ENCODE peak calls at places on chromosomes 13 and 19, in eight cellular contexts. O is NCI-H2081, Q is SW480, A is naive B cell, C is stomach, R is C1 segment of cervical spinal cord, K is heart right ventricle, V is GDM1. Z is an unnamed sample.

GRCh38 chr19:4013886-4014540 is 6.5 kb downstream of the PIAS4 start:
- DNase-seq in V (no peak), K (no peak), R (no peak), A (no peak), C (no peak), Q (no peak), O (no peak), Z (no peak)

GRCh38 chr19:57583104-57583520 is 833 bp upstream of the ZIK1 start:
- DNase-seq in C (no peak), Q (no peak), A (no peak), R (no peak), V (no peak), K (peak; percentile 9), O (no peak), Z (no peak)

GRCh38 chr13:56015919-56016318 is 1124.8 kb upstream of the PRR20A start:
- DNase-seq in C (no peak), V (no peak), Q (no peak), R (no peak), A (no peak), K (no peak), O (no peak), Z (no peak)

GRCh38 chr13:110772091-110772984 is 58.8 kb downstream of the ING1 start:
- DNase-seq in O (no peak), A (no peak), Q (no peak), C (no peak), K (no peak), V (no peak), R (no peak), Z (no peak)

GRCh38 chr19:40600086-40600917 is 867 bp upstream of the LTBP4 start:
- DNase-seq in V (no peak), C (no peak), O (no peak), A (no peak), Q (no peak), R (peak; percentile 11), K (peak; percentile 71), Z (no peak)

GRCh38 chr13:101487046-101487830 is 34.8 kb downstream of the ITGBL1 start:
- DNase-seq in A (no peak), C (no peak), O (peak; percentile 86), K (no peak), R (no peak), Q (no peak), V (no peak), Z (no peak)

GRCh38 chr19:46017095-46017429 is 5.8 kb downstream of the PGLYRP1 start:
- DNase-seq in R (no peak), O (no peak), Q (no peak), K (no peak), A (no peak), V (no peak), C (no peak), Z (no peak)

GRCh38 chr13:38421590-38422560 is 72.2 kb downstream of the UFM1 start:
- DNase-seq in Q (no peak), A (no peak), R (no peak), C (no peak), V (no peak), O (no peak), K (no peak), Z (no peak)

GRCh38 chr19:2495130-2495641 is 19.3 kb downstream of the GADD45B start:
- DNase-seq in K (peak; percentile 83), Q (peak; percentile 76), C (peak; percentile 96), O (peak; percentile 41), V (no peak), R (peak; percentile 32), A (no peak), Z (no peak)

GRCh38 chr13:31767175-31767900 is 28.0 kb downstream of the RXFP2 start:
- DNase-seq in C (no peak), R (no peak), A (no peak), K (no peak), V (no peak), O (no peak), Q (peak; percentile 8), Z (no peak)

GRCh38 chr13:50125306-50125555 is 110.0 kb downstream of the KCNRG start:
- DNase-seq in R (no peak), Q (no peak), O (no peak), A (no peak), C (no peak), V (no peak), K (no peak), Z (no peak)

GRCh38 chr19:8107301-8107903 is 42.0 kb downstream of the FBN3 start:
- DNase-seq in Q (no peak), V (no peak), R (no peak), K (no peak), C (no peak), A (no peak), O (no peak), Z (no peak)

GRCh38 chr19:32220951-32221350 is 124.5 kb upstream of the ZNF507 start:
- DNase-seq in A (no peak), K (no peak), O (no peak), V (no peak), R (no peak), Q (no peak), C (no peak), Z (no peak)

GRCh38 chr19:4911786-4912672 is 2.7 kb downstream of the UHRF1 start:
- DNase-seq in A (peak; percentile 65), K (peak; percentile 26), R (peak; percentile 48), V (no peak), C (peak; percentile 52), Q (peak; percentile 50), O (peak; percentile 73), Z (no peak)

GRCh38 chr13:67106502-67107057 is 123.6 kb downstream of the PCDH9 start:
- DNase-seq in C (no peak), K (no peak), Q (no peak), A (no peak), O (no peak), R (no peak), V (no peak), Z (no peak)

GRCh38 chr13:101751488-101751887 is 299.0 kb downstream of the ITGBL1 start:
- DNase-seq in R (no peak), O (peak; percentile 88), V (no peak), K (no peak), C (no peak), Q (peak; percentile 7), A (no peak), Z (no peak)

GRCh38 chr13:23510979-23511735 is 59.1 kb upstream of the TNFRSF19 start:
- DNase-seq in C (no peak), A (peak; percentile 3), V (no peak), O (no peak), Q (peak; percentile 75), R (no peak), K (no peak), Z (no peak)

GRCh38 chr13:41513600-41513999 is 56.2 kb downstream of the RGCC start:
- DNase-seq in R (no peak), V (no peak), Q (no peak), O (no peak), K (no peak), A (no peak), C (no peak), Z (no peak)

GRCh38 chr13:113403255-113404104 is 39.5 kb upstream of the GRTP1 start:
- DNase-seq in Q (no peak), C (no peak), A (no peak), R (no peak), V (no peak), K (no peak), O (no peak), Z (no peak)

GRCh38 chr19:4518345-4519171 is at the start of gene PLIN4:
- DNase-seq in C (peak; percentile 89), O (no peak), A (no peak), K (peak; percentile 85), Q (no peak), R (peak; percentile 21), V (no peak), Z (no peak)

GRCh38 chr13:25109341-25109740 is 13.4 kb downstream of the PABPC3 start:
- DNase-seq in V (no peak), Q (no peak), O (no peak), A (no peak), C (no peak), K (no peak), R (no peak), Z (no peak)

GRCh38 chr13:33784738-33785137 is 33.2 kb upstream of the RFC3 start:
- DNase-seq in Q (no peak), O (no peak), R (no peak), K (no peak), A (no peak), C (no peak), V (no peak), Z (no peak)

GRCh38 chr19:58317481-58318072 is 9.2 kb upstream of the ZSCAN22 start:
- DNase-seq in A (no peak), O (no peak), K (no peak), R (no peak), Q (no peak), V (no peak), C (no peak), Z (no peak)

GRCh38 chr19:9936151-9937000 is at the start of gene OLFM2:
- DNase-seq in Q (no peak), A (no peak), C (no peak), O (no peak), R (peak; percentile 1), V (no peak), K (peak; percentile 42), Z (no peak)

GRCh38 chr19:3603121-3603841 is 3.4 kb downstream of the TBXA2R start:
- DNase-seq in A (no peak), C (no peak), O (no peak), V (no peak), K (no peak), Q (no peak), R (no peak), Z (no peak)

GRCh38 chr19:1417145-1417544 is 9.8 kb downstream of the DAZAP1 start:
- DNase-seq in V (no peak), Q (no peak), R (no peak), A (no peak), C (no peak), O (no peak), K (no peak), Z (no peak)

GRCh38 chr19:50203281-50204080 is at the start of gene MYH14:
- DNase-seq in R (peak; percentile 95), Q (peak; percentile 98), A (no peak), O (peak; percentile 34), V (no peak), C (peak; percentile 96), K (peak; percentile 85), Z (peak; percentile 66)

GRCh38 chr13:33466262-33466661 is 180.7 kb upstream of the STARD13 start:
- DNase-seq in K (no peak), V (no peak), R (no peak), A (no peak), C (no peak), O (no peak), Q (no peak), Z (no peak)

GRCh38 chr13:80783926-80784325 is 443.0 kb upstream of the SPRY2 start:
- DNase-seq in K (no peak), A (no peak), O (no peak), V (no peak), C (no peak), R (peak; percentile 2), Q (no peak), Z (no peak)

GRCh38 chr19:49932041-49932451 is 2.7 kb upstream of the NUP62 start:
- DNase-seq in A (no peak), R (no peak), V (no peak), K (no peak), Q (no peak), C (no peak), O (no peak), Z (no peak)

GRCh38 chr13:36297259-36297599 is 385 bp downstream of the CCDC169 start:
- DNase-seq in V (no peak), Q (no peak), C (no peak), O (peak; percentile 41), R (no peak), K (no peak), A (no peak), Z (no peak)

GRCh38 chr19:57241181-57241580 is 749 bp downstream of the ZNF805 start:
- DNase-seq in O (no peak), K (no peak), V (no peak), C (no peak), Q (no peak), R (no peak), A (no peak), Z (no peak)

GRCh38 chr13:26022538-26023292 is 29.1 kb downstream of the SHISA2 start:
- DNase-seq in K (peak; percentile 81), Q (peak; percentile 95), O (peak; percentile 27), A (no peak), V (no peak), C (peak; percentile 88), R (no peak), Z (peak; percentile 81)

GRCh38 chr19:30255783-30256509 is 116.2 kb upstream of the ZNF536 start:
- DNase-seq in Q (no peak), O (no peak), K (no peak), A (no peak), C (no peak), V (no peak), R (no peak), Z (no peak)